ENCODE peak calls at places on chromosomes 12 and 14, in ten cellular contexts. One of them, this sample, is unnamed.
A peak's percentile ranks its signal among the peaks of the same experiment; 100 is the strongest.

GRCh38 chr12:6116481-6117021 is 7.9 kb downstream of the VWF start:
- DNase-seq in mesendoderm: no peak
- DNase-seq in HFFc6: no peak
- DNase-seq in non-pigmented ciliary epithelial cell: no peak
- DNase-seq in CD8-positive, alpha-beta memory T cell: no peak
- DNase-seq in HT1080: peak; percentile 56
- DNase-seq in HuH-7.5: no peak
- DNase-seq in HTR-8/SVneo: peak; percentile 78
- DNase-seq in adipocyte: no peak
- DNase-seq in stimulated activated CD8-positive, alpha-beta memory T cell treated with anti-CD3 and anti-CD28 coated beads, Interleukin-12 subunit alpha, Interleukin-12 subunit beta, amount 100 ng/mL, for 1 hour: no peak
- DNase-seq in this sample: no peak

GRCh38 chr12:113062502-113063395 is 6.2 kb downstream of the DTX1 start:
- DNase-seq in mesendoderm: no peak
- DNase-seq in HFFc6: no peak
- DNase-seq in non-pigmented ciliary epithelial cell: no peak
- DNase-seq in CD8-positive, alpha-beta memory T cell: no peak
- DNase-seq in HT1080: no peak
- DNase-seq in HuH-7.5: no peak
- DNase-seq in HTR-8/SVneo: no peak
- DNase-seq in adipocyte: no peak
- DNase-seq in stimulated activated CD8-positive, alpha-beta memory T cell treated with anti-CD3 and anti-CD28 coated beads, Interleukin-12 subunit alpha, Interleukin-12 subunit beta, amount 100 ng/mL, for 1 hour: no peak
- DNase-seq in this sample: no peak

GRCh38 chr12:27733052-27733656 is 22.5 kb downstream of the MRPS35 start:
- DNase-seq in mesendoderm: peak; percentile 13
- DNase-seq in HFFc6: peak; percentile 30
- DNase-seq in non-pigmented ciliary epithelial cell: no peak
- DNase-seq in CD8-positive, alpha-beta memory T cell: no peak
- DNase-seq in HT1080: peak; percentile 13
- DNase-seq in HuH-7.5: no peak
- DNase-seq in HTR-8/SVneo: peak; percentile 67
- DNase-seq in adipocyte: peak; percentile 74
- DNase-seq in stimulated activated CD8-positive, alpha-beta memory T cell treated with anti-CD3 and anti-CD28 coated beads, Interleukin-12 subunit alpha, Interleukin-12 subunit beta, amount 100 ng/mL, for 1 hour: peak; percentile 7
- DNase-seq in this sample: peak; percentile 56

GRCh38 chr14:106691601-106692291 is 1165.4 kb downstream of the TMEM121 start:
- DNase-seq in mesendoderm: peak; percentile 2
- DNase-seq in HFFc6: no peak
- DNase-seq in non-pigmented ciliary epithelial cell: no peak
- DNase-seq in CD8-positive, alpha-beta memory T cell: peak; percentile 43
- DNase-seq in HT1080: peak; percentile 1
- DNase-seq in HuH-7.5: no peak
- DNase-seq in HTR-8/SVneo: no peak
- DNase-seq in adipocyte: no peak
- DNase-seq in stimulated activated CD8-positive, alpha-beta memory T cell treated with anti-CD3 and anti-CD28 coated beads, Interleukin-12 subunit alpha, Interleukin-12 subunit beta, amount 100 ng/mL, for 1 hour: no peak
- DNase-seq in this sample: no peak

GRCh38 chr12:96989916-96990315 is 82.9 kb downstream of the NEDD1 start:
- DNase-seq in mesendoderm: peak; percentile 81
- DNase-seq in HFFc6: no peak
- DNase-seq in non-pigmented ciliary epithelial cell: no peak
- DNase-seq in CD8-positive, alpha-beta memory T cell: no peak
- DNase-seq in HT1080: no peak
- DNase-seq in HuH-7.5: peak; percentile 23
- DNase-seq in HTR-8/SVneo: peak; percentile 13
- DNase-seq in adipocyte: no peak
- DNase-seq in stimulated activated CD8-positive, alpha-beta memory T cell treated with anti-CD3 and anti-CD28 coated beads, Interleukin-12 subunit alpha, Interleukin-12 subunit beta, amount 100 ng/mL, for 1 hour: no peak
- DNase-seq in this sample: no peak

GRCh38 chr12:78439666-78440065 is 424.9 kb upstream of the SYT1 start:
- DNase-seq in mesendoderm: no peak
- DNase-seq in HFFc6: no peak
- DNase-seq in non-pigmented ciliary epithelial cell: no peak
- DNase-seq in CD8-positive, alpha-beta memory T cell: no peak
- DNase-seq in HT1080: no peak
- DNase-seq in HuH-7.5: no peak
- DNase-seq in HTR-8/SVneo: no peak
- DNase-seq in adipocyte: no peak
- DNase-seq in stimulated activated CD8-positive, alpha-beta memory T cell treated with anti-CD3 and anti-CD28 coated beads, Interleukin-12 subunit alpha, Interleukin-12 subunit beta, amount 100 ng/mL, for 1 hour: no peak
- DNase-seq in this sample: no peak

GRCh38 chr12:122471324-122472226 is 29.2 kb downstream of the ZCCHC8 start:
- DNase-seq in mesendoderm: peak; percentile 64
- DNase-seq in HFFc6: peak; percentile 69
- DNase-seq in non-pigmented ciliary epithelial cell: peak; percentile 50
- DNase-seq in CD8-positive, alpha-beta memory T cell: no peak
- DNase-seq in HT1080: peak; percentile 35
- DNase-seq in HuH-7.5: no peak
- DNase-seq in HTR-8/SVneo: peak; percentile 56
- DNase-seq in adipocyte: peak; percentile 93
- DNase-seq in stimulated activated CD8-positive, alpha-beta memory T cell treated with anti-CD3 and anti-CD28 coated beads, Interleukin-12 subunit alpha, Interleukin-12 subunit beta, amount 100 ng/mL, for 1 hour: no peak
- DNase-seq in this sample: peak; percentile 78

GRCh38 chr12:27542628-27543027 is 18.6 kb downstream of the PPFIBP1 start:
- DNase-seq in mesendoderm: peak; percentile 46
- DNase-seq in HFFc6: peak; percentile 94
- DNase-seq in non-pigmented ciliary epithelial cell: peak; percentile 98
- DNase-seq in CD8-positive, alpha-beta memory T cell: no peak
- DNase-seq in HT1080: no peak
- DNase-seq in HuH-7.5: no peak
- DNase-seq in HTR-8/SVneo: peak; percentile 71
- DNase-seq in adipocyte: peak; percentile 91
- DNase-seq in stimulated activated CD8-positive, alpha-beta memory T cell treated with anti-CD3 and anti-CD28 coated beads, Interleukin-12 subunit alpha, Interleukin-12 subunit beta, amount 100 ng/mL, for 1 hour: no peak
- DNase-seq in this sample: peak; percentile 95

GRCh38 chr12:49298160-49298559 is 3.2 kb downstream of the PRPH start:
- DNase-seq in mesendoderm: no peak
- DNase-seq in HFFc6: no peak
- DNase-seq in non-pigmented ciliary epithelial cell: no peak
- DNase-seq in CD8-positive, alpha-beta memory T cell: no peak
- DNase-seq in HT1080: no peak
- DNase-seq in HuH-7.5: peak; percentile 44
- DNase-seq in HTR-8/SVneo: no peak
- DNase-seq in adipocyte: no peak
- DNase-seq in stimulated activated CD8-positive, alpha-beta memory T cell treated with anti-CD3 and anti-CD28 coated beads, Interleukin-12 subunit alpha, Interleukin-12 subunit beta, amount 100 ng/mL, for 1 hour: no peak
- DNase-seq in this sample: no peak

GRCh38 chr14:54669759-54670630 is 103.1 kb downstream of the SAMD4A start:
- DNase-seq in mesendoderm: no peak
- DNase-seq in HFFc6: peak; percentile 76
- DNase-seq in non-pigmented ciliary epithelial cell: peak; percentile 63
- DNase-seq in CD8-positive, alpha-beta memory T cell: peak; percentile 3
- DNase-seq in HT1080: peak; percentile 89
- DNase-seq in HuH-7.5: no peak
- DNase-seq in HTR-8/SVneo: peak; percentile 74
- DNase-seq in adipocyte: peak; percentile 40
- DNase-seq in stimulated activated CD8-positive, alpha-beta memory T cell treated with anti-CD3 and anti-CD28 coated beads, Interleukin-12 subunit alpha, Interleukin-12 subunit beta, amount 100 ng/mL, for 1 hour: peak; percentile 12
- DNase-seq in this sample: peak; percentile 85

GRCh38 chr14:78071016-78071549 is 99.1 kb upstream of the NRXN3 start:
- DNase-seq in mesendoderm: no peak
- DNase-seq in HFFc6: no peak
- DNase-seq in non-pigmented ciliary epithelial cell: no peak
- DNase-seq in CD8-positive, alpha-beta memory T cell: no peak
- DNase-seq in HT1080: no peak
- DNase-seq in HuH-7.5: no peak
- DNase-seq in HTR-8/SVneo: no peak
- DNase-seq in adipocyte: no peak
- DNase-seq in stimulated activated CD8-positive, alpha-beta memory T cell treated with anti-CD3 and anti-CD28 coated beads, Interleukin-12 subunit alpha, Interleukin-12 subunit beta, amount 100 ng/mL, for 1 hour: no peak
- DNase-seq in this sample: no peak

This sample was measured in HCEC 1CT.